ENCODE peak calls at places on chromosome 13, in ten cellular contexts. L, Y, Z, G, J, P, K, A, S and Q are unnamed samples.

GRCh38 chr13:21106089-21106488 is 44.7 kb upstream of the LATS2 start:
- DNase-seq in L (no peak), Y (peak), Z (no peak), G (peak), J (peak), P (no peak), K (no peak), A (no peak), S (peak), Q (peak)

GRCh38 chr13:42715909-42716308 is 65.5 kb upstream of the FAM216B start:
- DNase-seq in L (no peak), Y (no peak), Z (no peak), G (no peak), J (no peak), P (no peak), K (no peak), A (no peak), S (no peak), Q (no peak)

GRCh38 chr13:21053231-21053630 is 8.2 kb downstream of the LATS2 start:
- DNase-seq in L (no peak), Y (no peak), Z (no peak), G (no peak), J (no peak), P (no peak), K (no peak), A (no peak), S (no peak), Q (no peak)

GRCh38 chr13:26719356-26719945 is 41.1 kb downstream of the GPR12 start:
- DNase-seq in L (no peak), Y (no peak), Z (no peak), G (no peak), J (peak), P (no peak), K (no peak), A (no peak), S (no peak), Q (no peak)

GRCh38 chr13:104006625-104007061 is 940.4 kb upstream of the SLC10A2 start:
- DNase-seq in L (no peak), Y (no peak), Z (no peak), G (no peak), J (peak), P (no peak), K (no peak), A (no peak), S (no peak), Q (no peak)

GRCh38 chr13:51590966-51591627 is 6.8 kb downstream of the WDFY2 start:
- DNase-seq in L (peak), Y (peak), Z (no peak), G (no peak), J (peak), P (no peak), K (peak), A (no peak), S (peak), Q (peak)

GRCh38 chr13:52782486-52783448 is 43.1 kb upstream of the CNMD start:
- DNase-seq in L (no peak), Y (no peak), Z (no peak), G (no peak), J (no peak), P (no peak), K (no peak), A (no peak), S (no peak), Q (no peak)

GRCh38 chr13:50724438-50724837 is 119.1 kb downstream of the DLEU7 start:
- DNase-seq in L (no peak), Y (no peak), Z (no peak), G (no peak), J (no peak), P (no peak), K (no peak), A (no peak), S (no peak), Q (no peak)

GRCh38 chr13:114222461-114222968 is 12.2 kb upstream of the CDC16 start:
- DNase-seq in L (peak), Y (no peak), Z (peak), G (no peak), J (peak), P (peak), K (no peak), A (no peak), S (no peak), Q (no peak)

GRCh38 chr13:46386996-46387851 is at the start of gene RUBCNL:
- DNase-seq in L (no peak), Y (no peak), Z (peak), G (no peak), J (no peak), P (peak), K (no peak), A (peak), S (no peak), Q (no peak)

GRCh38 chr13:100340865-100341264 is 247.7 kb downstream of the GGACT start:
- DNase-seq in L (no peak), Y (no peak), Z (no peak), G (no peak), J (no peak), P (no peak), K (no peak), A (no peak), S (no peak), Q (no peak)

GRCh38 chr13:42272115-42272756 is at the start of gene AKAP11:
- DNase-seq in L (peak), Y (no peak), Z (peak), G (no peak), J (peak), P (peak), K (peak), A (peak), S (no peak), Q (no peak)

GRCh38 chr13:43905435-43906031 is 25.8 kb downstream of the LACC1 start:
- DNase-seq in L (peak), Y (no peak), Z (no peak), G (peak), J (peak), P (no peak), K (no peak), A (peak), S (peak), Q (no peak)

GRCh38 chr13:113667771-113668490 is 912 bp downstream of the GRK1 start:
- DNase-seq in L (peak), Y (no peak), Z (no peak), G (no peak), J (no peak), P (no peak), K (peak), A (peak), S (no peak), Q (no peak)

GRCh38 chr13:57611956-57612355 is 19.6 kb upstream of the PCDH17 start:
- DNase-seq in L (no peak), Y (no peak), Z (no peak), G (no peak), J (no peak), P (no peak), K (no peak), A (no peak), S (no peak), Q (no peak)

GRCh38 chr13:25874064-25874737 is 177.6 kb downstream of the SHISA2 start:
- DNase-seq in L (no peak), Y (no peak), Z (no peak), G (no peak), J (no peak), P (no peak), K (no peak), A (no peak), S (no peak), Q (no peak)

GRCh38 chr13:94322925-94323324 is 156.6 kb downstream of the DCT start:
- DNase-seq in L (no peak), Y (no peak), Z (no peak), G (no peak), J (no peak), P (no peak), K (no peak), A (no peak), S (no peak), Q (no peak)

GRCh38 chr13:105982219-105982618 is 553.2 kb downstream of the EFNB2 start:
- DNase-seq in L (no peak), Y (no peak), Z (no peak), G (no peak), J (no peak), P (no peak), K (no peak), A (no peak), S (no peak), Q (no peak)

GRCh38 chr13:20814224-20814910 is 40.6 kb upstream of the EEF1AKMT1 start:
- DNase-seq in L (peak), Y (peak), Z (no peak), G (peak), J (peak), P (peak), K (peak), A (no peak), S (peak), Q (peak)

GRCh38 chr13:75153834-75154233 is 328.1 kb downstream of the TBC1D4 start:
- DNase-seq in L (no peak), Y (peak), Z (no peak), G (no peak), J (peak), P (no peak), K (no peak), A (no peak), S (no peak), Q (no peak)

GRCh38 chr13:20696073-20696472 is 7.4 kb upstream of the IL17D start:
- DNase-seq in L (no peak), Y (no peak), Z (no peak), G (no peak), J (no peak), P (no peak), K (no peak), A (no peak), S (no peak), Q (no peak)

GRCh38 chr13:44292545-44292944 is 81.1 kb upstream of the SERP2 start:
- DNase-seq in L (no peak), Y (no peak), Z (no peak), G (no peak), J (no peak), P (no peak), K (no peak), A (no peak), S (no peak), Q (no peak)

GRCh38 chr13:33934936-33935510 is 117.1 kb downstream of the RFC3 start:
- DNase-seq in L (no peak), Y (no peak), Z (no peak), G (no peak), J (no peak), P (no peak), K (no peak), A (no peak), S (no peak), Q (no peak)

GRCh38 chr13:20528451-20528850 is 2.8 kb upstream of the CRYL1 start:
- DNase-seq in L (no peak), Y (no peak), Z (no peak), G (no peak), J (no peak), P (no peak), K (no peak), A (no peak), S (no peak), Q (no peak)

GRCh38 chr13:33280923-33281322 is 4.6 kb downstream of the STARD13 start:
- DNase-seq in L (no peak), Y (no peak), Z (no peak), G (no peak), J (no peak), P (no peak), K (no peak), A (no peak), S (no peak), Q (no peak)

GRCh38 chr13:44155422-44156293 is 218.0 kb upstream of the SERP2 start:
- DNase-seq in L (peak), Y (no peak), Z (no peak), G (no peak), J (peak), P (peak), K (peak), A (no peak), S (no peak), Q (no peak)

GRCh38 chr13:32246468-32246867 is 68.7 kb downstream of the ZAR1L start:
- DNase-seq in L (peak), Y (no peak), Z (peak), G (peak), J (peak), P (peak), K (peak), A (peak), S (no peak), Q (no peak)

GRCh38 chr13:97879646-97880297 is 73.7 kb upstream of the IPO5 start:
- DNase-seq in L (no peak), Y (peak), Z (no peak), G (peak), J (peak), P (no peak), K (no peak), A (no peak), S (peak), Q (peak)

GRCh38 chr13:28324181-28324789 is 170.6 kb downstream of the FLT1 start:
- DNase-seq in L (peak), Y (no peak), Z (peak), G (no peak), J (peak), P (no peak), K (peak), A (peak), S (no peak), Q (no peak)

GRCh38 chr13:43546821-43547220 is 240.0 kb downstream of the ENOX1 start:
- DNase-seq in L (no peak), Y (no peak), Z (no peak), G (no peak), J (no peak), P (no peak), K (no peak), A (no peak), S (no peak), Q (no peak)

GRCh38 chr13:47999973-48000372 is 1.1 kb downstream of the SUCLA2 start:
- DNase-seq in L (no peak), Y (no peak), Z (no peak), G (no peak), J (no peak), P (no peak), K (no peak), A (no peak), S (no peak), Q (no peak)

GRCh38 chr13:106570354-106570822 is 2.5 kb upstream of the ARGLU1 start:
- DNase-seq in L (peak), Y (no peak), Z (no peak), G (no peak), J (peak), P (peak), K (peak), A (peak), S (no peak), Q (no peak)

GRCh38 chr13:46327256-46327655 is 59.8 kb downstream of the RUBCNL start:
- DNase-seq in L (no peak), Y (no peak), Z (no peak), G (no peak), J (no peak), P (no peak), K (no peak), A (no peak), S (no peak), Q (no peak)

GRCh38 chr13:101706651-101707050 is 254.2 kb downstream of the ITGBL1 start:
- DNase-seq in L (no peak), Y (peak), Z (no peak), G (peak), J (peak), P (no peak), K (no peak), A (no peak), S (peak), Q (peak)

GRCh38 chr13:98097749-98098148 is 45.1 kb upstream of the FARP1 start:
- DNase-seq in L (no peak), Y (no peak), Z (no peak), G (no peak), J (no peak), P (no peak), K (no peak), A (no peak), S (no peak), Q (no peak)

GRCh38 chr13:112254061-112254818 is 121.9 kb upstream of the SPACA7 start:
- DNase-seq in L (no peak), Y (no peak), Z (no peak), G (no peak), J (no peak), P (no peak), K (no peak), A (no peak), S (no peak), Q (no peak)

GRCh38 chr13:86282450-86282849 is 483.2 kb upstream of the SLITRK6 start:
- DNase-seq in L (no peak), Y (no peak), Z (no peak), G (peak), J (no peak), P (no peak), K (no peak), A (no peak), S (no peak), Q (no peak)

GRCh38 chr13:82747948-82748347 is 1134.3 kb downstream of the SLITRK1 start:
- DNase-seq in L (no peak), Y (peak), Z (no peak), G (no peak), J (peak), P (no peak), K (no peak), A (no peak), S (peak), Q (no peak)

GRCh38 chr13:63741029-63741813 is 2325.6 kb upstream of the PCDH20 start:
- DNase-seq in L (no peak), Y (no peak), Z (no peak), G (no peak), J (no peak), P (no peak), K (no peak), A (no peak), S (no peak), Q (no peak)

GRCh38 chr13:66657165-66657895 is 572.8 kb downstream of the PCDH9 start:
- DNase-seq in L (peak), Y (peak), Z (no peak), G (peak), J (peak), P (peak), K (peak), A (no peak), S (peak), Q (peak)
- TF ChIP-seq CTCF in L (no peak), Y (no peak), Z (no peak), G (no peak), J (no peak), P (no peak), K (no peak), A (no peak), S (no peak), Q (no peak)

GRCh38 chr13:30313307-30313706 is 6.0 kb upstream of the KATNAL1 start:
- DNase-seq in L (no peak), Y (no peak), Z (no peak), G (no peak), J (no peak), P (no peak), K (no peak), A (no peak), S (no peak), Q (no peak)
- H3K4me3 ChIP-seq in L (no peak), Y (no peak), Z (no peak), G (no peak), J (no peak), P (no peak), K (no peak), A (no peak), S (no peak), Q (no peak)

GRCh38 chr13:81540777-81541176 is 1199.9 kb upstream of the SPRY2 start:
- DNase-seq in L (no peak), Y (no peak), Z (no peak), G (no peak), J (peak), P (no peak), K (no peak), A (no peak), S (no peak), Q (no peak)
- TF ChIP-seq CTCF in L (no peak), Y (no peak), Z (no peak), G (peak), J (no peak), P (no peak), K (peak), A (no peak), S (no peak), Q (no peak)

GRCh38 chr13:69980799-69981198 is 126.8 kb upstream of the ATXN8OS start:
- DNase-seq in L (no peak), Y (no peak), Z (no peak), G (no peak), J (no peak), P (no peak), K (no peak), A (no peak), S (no peak), Q (no peak)
- H3K4me3 ChIP-seq in L (no peak), Y (no peak), Z (no peak), G (no peak), J (no peak), P (no peak), K (no peak), A (no peak), S (no peak), Q (no peak)

DNA sequence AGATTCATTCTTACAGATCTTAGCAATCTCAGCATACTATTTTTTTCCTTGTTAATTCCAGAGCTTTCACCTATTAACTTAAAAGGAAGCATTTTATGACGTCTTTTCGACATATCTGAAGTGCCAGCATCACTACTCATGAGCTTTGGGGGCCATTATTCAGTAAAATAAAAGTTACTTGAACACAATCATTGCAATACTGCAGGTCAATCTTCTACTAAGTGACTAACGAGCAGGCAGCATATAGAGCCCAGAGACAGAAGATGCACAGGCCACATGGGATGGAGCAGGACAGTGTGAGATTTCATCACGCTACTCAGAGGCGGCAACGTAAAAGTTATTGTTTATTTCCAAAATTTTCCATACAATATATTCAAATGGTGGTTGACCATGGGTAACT is 382.6 kb downstream of the PCDH9 start:
- DNase-seq in L (no peak), Y (no peak), Z (no peak), G (no peak), J (no peak), P (no peak), K (no peak), A (no peak), S (no peak), Q (no peak)
- TF ChIP-seq CTCF in L (no peak), Y (no peak), Z (no peak), G (no peak), J (no peak), P (no peak), K (no peak), A (no peak), S (no peak), Q (no peak)

DNA sequence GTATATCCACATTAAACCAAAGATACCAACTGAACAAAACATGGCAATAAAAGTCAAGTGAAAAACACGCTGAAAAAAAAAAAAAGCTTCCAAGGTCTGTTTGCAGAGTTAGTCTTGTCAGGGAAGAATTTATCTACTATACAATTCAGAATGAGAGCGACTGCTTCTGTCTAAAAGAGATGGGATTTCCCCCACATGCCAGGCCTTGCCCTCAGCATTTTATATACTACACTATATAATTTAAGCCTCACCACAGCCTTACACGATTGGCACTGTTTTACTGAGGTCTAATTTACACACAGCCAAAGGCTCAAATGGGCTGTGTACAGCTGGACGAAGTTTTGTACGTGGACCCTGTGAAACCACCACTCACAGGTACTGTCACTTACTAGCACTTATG is 67.3 kb downstream of the FOXO1 start:
- DNase-seq in L (no peak), Y (no peak), Z (no peak), G (no peak), J (no peak), P (no peak), K (no peak), A (no peak), S (no peak), Q (no peak)
- H3K4me3 ChIP-seq in L (no peak), Y (no peak), Z (no peak), G (no peak), J (no peak), P (no peak), K (no peak), A (no peak), S (no peak), Q (no peak)

GRCh38 chr13:23183292-23183691 is 2.5 kb downstream of the SGCG start:
- DNase-seq in L (no peak), Y (no peak), Z (no peak), G (no peak), J (no peak), P (peak), K (no peak), A (no peak), S (no peak), Q (no peak)
- TF ChIP-seq CTCF in L (no peak), Y (no peak), Z (no peak), G (no peak), J (no peak), P (no peak), K (no peak), A (no peak), S (no peak), Q (no peak)

DNA sequence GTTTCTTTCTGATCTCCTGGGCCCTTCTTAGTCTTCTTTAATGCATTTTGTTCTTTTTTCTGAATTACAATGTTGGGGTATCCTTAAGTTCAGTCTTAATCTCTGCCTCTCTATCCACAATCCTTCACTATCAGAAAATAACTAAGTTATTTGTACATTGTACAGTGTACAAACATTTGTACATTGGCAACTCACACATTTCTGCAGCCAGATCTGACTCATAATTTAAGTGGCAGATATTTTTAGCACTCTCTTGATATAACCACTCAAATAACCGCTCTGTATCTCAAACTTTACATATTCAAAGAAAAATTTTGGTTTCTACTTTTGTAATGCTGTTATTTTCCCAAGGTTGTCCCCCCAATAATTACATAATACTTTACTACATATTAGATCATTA is 691.1 kb upstream of the SPRY2 start:
- DNase-seq in L (no peak), Y (no peak), Z (no peak), G (no peak), J (peak), P (no peak), K (no peak), A (no peak), S (no peak), Q (no peak)
- H3K4me3 ChIP-seq in L (no peak), Y (no peak), Z (no peak), G (no peak), J (no peak), P (no peak), K (no peak), A (no peak), S (no peak), Q (no peak)

GRCh38 chr13:73248711-73249580 is 190.1 kb downstream of the KLF5 start:
- DNase-seq in L (peak), Y (no peak), Z (no peak), G (no peak), J (peak), P (no peak), K (peak), A (no peak), S (peak), Q (no peak)
- TF ChIP-seq CTCF in L (no peak), Y (no peak), Z (no peak), G (no peak), J (no peak), P (no peak), K (no peak), A (no peak), S (peak), Q (no peak)

GRCh38 chr13:54356849-54357248 is 1328.2 kb downstream of the OLFM4 start:
- DNase-seq in L (no peak), Y (no peak), Z (no peak), G (no peak), J (no peak), P (no peak), K (no peak), A (no peak), S (no peak), Q (no peak)
- H3K4me3 ChIP-seq in L (no peak), Y (no peak), Z (no peak), G (no peak), J (no peak), P (no peak), K (no peak), A (no peak), S (no peak), Q (no peak)